ENCODE peak calls at places on chromosome X, in six cellular contexts. U is stimulated activated CD8-positive, alpha-beta memory T cell treated with anti-CD3 and anti-CD28 coated beads, Interleukin-4, amount 100 ng/mL, for 24 hours; R is stimulated activated CD4-positive, alpha-beta T cell treated with anti-CD3 and anti-CD28 coated beads, Interleukin-12 subunit alpha, Interleukin-12 subunit beta, amount 100 ng/mL, for 4 hours; Q is epithelial cell of prostate; H is GM18507; G is hepatocyte. X is an unnamed sample.

GRCh38 chrX:103475381-103475780 is 43.9 kb downstream of the RAB40A start:
- DNase-seq in U (no peak), R (no peak), Q (peak; percentile 16), H (no peak), G (no peak), X (peak; percentile 11)

GRCh38 chrX:72305286-72306084 is at the start of gene CITED1:
- DNase-seq in U (no peak), R (no peak), Q (no peak), H (no peak), G (no peak), X (no peak)

GRCh38 chrX:1853916-1854315 is 239.1 kb downstream of the ASMT start:
- DNase-seq in U (no peak), R (no peak), Q (no peak), H (no peak), G (no peak), X (peak; percentile 81)

GRCh38 chrX:40530471-40530870 is 50.3 kb upstream of the ATP6AP2 start:
- DNase-seq in U (no peak), R (no peak), Q (no peak), H (no peak), G (no peak), X (no peak)

GRCh38 chrX:114635986-114636385 is 52.1 kb downstream of the HTR2C start:
- DNase-seq in U (no peak), R (no peak), Q (no peak), H (no peak), G (no peak), X (no peak)

GRCh38 chrX:103002576-103002975 is 61.4 kb downstream of the BEX1 start:
- DNase-seq in U (no peak), R (no peak), Q (no peak), H (no peak), G (no peak), X (no peak)

GRCh38 chrX:155086202-155086840 is 15.0 kb downstream of the BRCC3 start:
- DNase-seq in U (peak; percentile 20), R (peak; percentile 34), Q (no peak), H (no peak), G (peak; percentile 10), X (no peak)

GRCh38 chrX:67543818-67544217 is at the start of gene AR:
- DNase-seq in U (no peak), R (no peak), Q (no peak), H (no peak), G (peak; percentile 61), X (no peak)

GRCh38 chrX:14228611-14229010 is 198.9 kb upstream of the GEMIN8 start:
- DNase-seq in U (no peak), R (no peak), Q (no peak), H (no peak), G (no peak), X (peak; percentile 30)

GRCh38 chrX:133434197-133434820 is 19.0 kb upstream of the GPC4 start:
- DNase-seq in U (no peak), R (no peak), Q (no peak), H (no peak), G (no peak), X (no peak)

GRCh38 chrX:386768-387575 is at the start of gene PPP2R3B:
- DNase-seq in U (peak; percentile 99), R (peak; percentile 97), Q (peak; percentile 87), H (peak; percentile 100), G (peak; percentile 99), X (peak; percentile 91)

GRCh38 chrX:134172588-134173259 is 64.3 kb upstream of the CCDC160 start:
- DNase-seq in U (no peak), R (peak; percentile 28), Q (no peak), H (no peak), G (peak; percentile 27), X (peak; percentile 0)

GRCh38 chrX:443676-444210 is 57.0 kb upstream of the PPP2R3B start:
- DNase-seq in U (no peak), R (no peak), Q (no peak), H (no peak), G (no peak), X (no peak)

GRCh38 chrX:54495814-54496516 is at the start of gene FGD1:
- DNase-seq in U (peak; percentile 28), R (peak; percentile 55), Q (no peak), H (peak; percentile 11), G (peak; percentile 83), X (peak; percentile 20)

GRCh38 chrX:70013483-70014222 is 36.1 kb downstream of the AWAT2 start:
- DNase-seq in U (no peak), R (no peak), Q (no peak), H (no peak), G (no peak), X (no peak)